ENCODE peak calls at places on chromosomes 7 and 10, in six cellular contexts. A, U, B, Z, W and I are unnamed samples.

GRCh38 chr7:115013887-115014286 is 92.0 kb downstream of the MDFIC start:
- ATAC-seq in W (no peak), B (no peak), U (no peak), Z (no peak), A (no peak), I (no peak)

GRCh38 chr10:4079796-4080195 is 294.8 kb upstream of the KLF6 start:
- ATAC-seq in W (no peak), A (no peak), Z (no peak), B (no peak), U (no peak), I (no peak)

GRCh38 chr7:12985228-12985627 is 297.8 kb downstream of the ARL4A start:
- ATAC-seq in Z (no peak), A (peak), B (no peak), U (no peak), W (no peak), I (no peak)

GRCh38 chr10:122515588-122516231 is 44.8 kb upstream of the DMBT1 start:
- ATAC-seq in W (peak), A (no peak), B (peak), U (peak), Z (peak), I (peak)

GRCh38 chr10:15426558-15426957 is 55.5 kb upstream of the FAM171A1 start:
- ATAC-seq in B (no peak), Z (no peak), U (no peak), A (no peak), W (no peak), I (no peak)

GRCh38 chr7:155590215-155591023 is 44.1 kb upstream of the CNPY1 start:
- ATAC-seq in A (peak), B (peak), U (peak), W (peak), Z (peak), I (no peak)

GRCh38 chr7:128811631-128812430 is 18.4 kb upstream of the FLNC start:
- ATAC-seq in A (no peak), B (no peak), Z (no peak), W (no peak), U (no peak), I (no peak)

GRCh38 chr10:77428776-77429395 is 208.7 kb downstream of the KCNMA1 start:
- ATAC-seq in Z (peak), W (peak), A (peak), B (no peak), U (peak), I (no peak)

GRCh38 chr7:66747385-66748126 is 7.0 kb downstream of the RABGEF1 start:
- ATAC-seq in W (no peak), A (no peak), Z (peak), U (peak), B (no peak), I (no peak)

GRCh38 chr10:79927111-79927828 is 21.6 kb downstream of the SFTPD start:
- ATAC-seq in B (no peak), A (peak), Z (peak), U (peak), W (no peak), I (no peak)

GRCh38 chr7:134045716-134046115 is 81.4 kb upstream of the LRGUK start:
- ATAC-seq in B (no peak), W (no peak), U (no peak), A (no peak), Z (no peak), I (no peak)

GRCh38 chr10:114044251-114045070 is 795 bp downstream of the ADRB1 start:
- ATAC-seq in Z (peak), W (no peak), B (peak), U (peak), A (no peak), I (no peak)